ENCODE peak calls at places on chromosomes 6 and 20, in six cellular contexts. G, X, T, N, P and S are unnamed samples.

GRCh38 chr20:8621021-8621420 is 447.9 kb upstream of the PLCB4 start:
- DNase-seq in G (no peak), X (no peak), T (no peak), N (no peak), P (no peak), S (no peak)

GRCh38 chr20:45405566-45406259 is 2.4 kb upstream of the DBNDD2 start:
- DNase-seq in G (no peak), X (no peak), T (no peak), N (no peak), P (peak; percentile 79), S (no peak)

GRCh38 chr20:62359491-62360121 is 7.5 kb downstream of the LAMA5 start:
- DNase-seq in G (no peak), X (no peak), T (peak; percentile 23), N (no peak), P (peak; percentile 65), S (peak; percentile 91)

GRCh38 chr6:146962332-146962731 is 241.9 kb upstream of the STXBP5 start:
- DNase-seq in G (no peak), X (no peak), T (no peak), N (no peak), P (no peak), S (no peak)

GRCh38 chr20:53706511-53707031 is 112.9 kb upstream of the ZNF217 start:
- DNase-seq in G (no peak), X (no peak), T (no peak), N (no peak), P (no peak), S (no peak)

GRCh38 chr6:68313911-68314310 is 321.2 kb upstream of the ADGRB3 start:
- DNase-seq in G (no peak), X (no peak), T (no peak), N (no peak), P (no peak), S (no peak)

GRCh38 chr6:32047855-32048766 is 9.9 kb downstream of the CYP21A2 start:
- DNase-seq in G (peak; percentile 34), X (peak; percentile 80), T (peak; percentile 77), N (peak; percentile 90), P (peak; percentile 75), S (peak; percentile 70)

GRCh38 chr6:84709121-84709520 is 55.3 kb downstream of the TBX18 start:
- DNase-seq in G (no peak), X (no peak), T (no peak), N (no peak), P (no peak), S (no peak)

GRCh38 chr6:75094614-75095321 is 111.1 kb downstream of the COL12A1 start:
- DNase-seq in G (no peak), X (peak; percentile 27), T (no peak), N (no peak), P (no peak), S (no peak)

GRCh38 chr6:158188591-158188990 is 20.4 kb downstream of the GTF2H5 start:
- DNase-seq in G (no peak), X (no peak), T (no peak), N (no peak), P (no peak), S (no peak)

GRCh38 chr6:134787261-134787871 is 162.5 kb downstream of the ALDH8A1 start:
- DNase-seq in G (peak; percentile 17), X (no peak), T (no peak), N (no peak), P (no peak), S (no peak)

GRCh38 chr20:11544029-11544678 is 373.5 kb upstream of the BTBD3 start:
- DNase-seq in G (peak; percentile 55), X (peak; percentile 54), T (peak; percentile 25), N (no peak), P (no peak), S (peak; percentile 14)

GRCh38 chr6:5697508-5697907 is 309.2 kb downstream of the NRN1 start:
- DNase-seq in G (no peak), X (no peak), T (no peak), N (no peak), P (no peak), S (no peak)

GRCh38 chr20:17495826-17496225 is 35.4 kb downstream of the BFSP1 start:
- DNase-seq in G (no peak), X (no peak), T (no peak), N (no peak), P (no peak), S (no peak)

GRCh38 chr6:85403331-85404015 is 46.4 kb upstream of the NT5E start:
- DNase-seq in G (no peak), X (no peak), T (no peak), N (no peak), P (no peak), S (peak; percentile 41)

GRCh38 chr6:90222724-90223198 is 73.9 kb downstream of the BACH2 start:
- DNase-seq in G (peak; percentile 9), X (no peak), T (no peak), N (no peak), P (no peak), S (no peak)

GRCh38 chr6:32439708-32440214 is at the start of gene HLA-DRA:
- DNase-seq in G (no peak), X (no peak), T (no peak), N (no peak), P (no peak), S (peak; percentile 17)

GRCh38 chr6:38149526-38149925 is 330.0 kb downstream of the ZFAND3 start:
- DNase-seq in G (no peak), X (no peak), T (peak; percentile 65), N (no peak), P (no peak), S (no peak)

GRCh38 chr6:166935353-166935752 is 21.0 kb downstream of the RNASET2 start:
- DNase-seq in G (no peak), X (no peak), T (no peak), N (no peak), P (no peak), S (no peak)

GRCh38 chr6:20367716-20368485 is 33.8 kb upstream of the E2F3 start:
- DNase-seq in G (no peak), X (no peak), T (no peak), N (no peak), P (no peak), S (no peak)

GRCh38 chr6:13354331-13355042 is 26.1 kb upstream of the TBC1D7 start:
- DNase-seq in G (no peak), X (no peak), T (no peak), N (no peak), P (no peak), S (peak; percentile 51)

GRCh38 chr6:33427585-33428218 is 7.8 kb downstream of the SYNGAP1 start:
- DNase-seq in G (peak; percentile 51), X (peak; percentile 61), T (peak; percentile 64), N (peak; percentile 93), P (peak; percentile 68), S (peak; percentile 62)

GRCh38 chr6:158536891-158537798 is 22.7 kb upstream of the TMEM181 start:
- DNase-seq in G (no peak), X (peak; percentile 61), T (peak; percentile 41), N (no peak), P (peak; percentile 36), S (peak; percentile 22)

GRCh38 chr6:168407842-168408241 is 33.1 kb upstream of the SMOC2 start:
- DNase-seq in G (no peak), X (no peak), T (no peak), N (no peak), P (no peak), S (no peak)

GRCh38 chr6:154683756-154684523 is 49.3 kb upstream of the SCAF8 start:
- DNase-seq in G (no peak), X (no peak), T (no peak), N (no peak), P (no peak), S (peak; percentile 12)

GRCh38 chr6:130720076-130720475 is 107.1 kb upstream of the SMLR1 start:
- DNase-seq in G (no peak), X (no peak), T (no peak), N (no peak), P (no peak), S (no peak)

GRCh38 chr6:144286503-144287393 is 1.6 kb downstream of the UTRN start:
- DNase-seq in G (peak; percentile 63), X (peak; percentile 79), T (peak; percentile 90), N (peak; percentile 84), P (peak; percentile 80), S (peak; percentile 40)

GRCh38 chr6:62328607-62329006 is 42.6 kb upstream of the KHDRBS2 start:
- DNase-seq in G (no peak), X (no peak), T (no peak), N (no peak), P (no peak), S (no peak)
- TF ChIP-seq POLR2A in G (no peak), X (no peak), T (no peak), N (no peak), P (no peak), S (no peak)

GRCh38 chr20:50191566-50192363 is 1.1 kb downstream of the CEBPB start:
- DNase-seq in G (no peak), X (peak; percentile 66), T (peak; percentile 68), N (peak; percentile 93), P (peak; percentile 56), S (no peak)
- TF ChIP-seq POLR2A in G (peak; percentile 20), X (no peak), T (peak; percentile 78), N (no peak), P (no peak), S (peak; percentile 32)

GRCh38 chr6:3844097-3844463 is 5.1 kb upstream of the FAM50B start:
- DNase-seq in G (no peak), X (no peak), T (no peak), N (no peak), P (no peak), S (peak; percentile 23)

GRCh38 chr6:3838992-3839867 is 9.9 kb upstream of the FAM50B start:
- DNase-seq in G (no peak), X (no peak), T (no peak), N (no peak), P (no peak), S (no peak)

GRCh38 chr6:3841066-3841454 is 8.1 kb upstream of the FAM50B start:
- DNase-seq in G (no peak), X (no peak), T (no peak), N (no peak), P (no peak), S (no peak)

GRCh38 chr6:3843379-3844096 is 5.6 kb upstream of the FAM50B start:
- DNase-seq in G (no peak), X (no peak), T (no peak), N (no peak), P (no peak), S (no peak)

GRCh38 chr6:3841711-3842565 is 7.2 kb upstream of the FAM50B start:
- DNase-seq in G (no peak), X (no peak), T (no peak), N (no peak), P (no peak), S (no peak)
- TF ChIP-seq POLR2A in G (no peak), X (no peak), T (no peak), N (no peak), P (no peak), S (no peak)

GRCh38 chr20:18739785-18740184 is 73.8 kb upstream of the SCP2D1 start:
- DNase-seq in G (no peak), X (peak; percentile 80), T (no peak), N (no peak), P (no peak), S (no peak)

GRCh38 chr20:18738888-18739287 is 74.7 kb upstream of the SCP2D1 start:
- DNase-seq in G (no peak), X (no peak), T (no peak), N (no peak), P (no peak), S (no peak)

GRCh38 chr20:18740726-18741125 is 72.9 kb upstream of the SCP2D1 start:
- DNase-seq in G (no peak), X (no peak), T (no peak), N (no peak), P (no peak), S (no peak)

GRCh38 chr20:18737140-18737539 is 76.4 kb upstream of the SCP2D1 start:
- DNase-seq in G (no peak), X (no peak), T (no peak), N (no peak), P (no peak), S (no peak)

GRCh38 chr20:18738055-18738454 is 75.5 kb upstream of the SCP2D1 start:
- DNase-seq in G (no peak), X (no peak), T (no peak), N (no peak), P (no peak), S (no peak)
- TF ChIP-seq POLR2A in G (no peak), X (no peak), T (no peak), N (no peak), P (no peak), S (no peak)